ENCODE peak calls at places on chromosomes 3 and 15, in eight cellular contexts. One of them, this sample, is unnamed.
A peak's percentile ranks its signal among the peaks of the same experiment; 100 is the strongest.

GRCh38 chr15:35254052-35254451 is 169.0 kb upstream of the NANOGP8 start:
- DNase-seq in GM12864: no peak
- DNase-seq in kidney epithelial cell: no peak
- DNase-seq in spleen: no peak
- DNase-seq in IMR-90: no peak
- DNase-seq in fibroblast of lung: no peak
- DNase-seq in WERI-Rb-1: no peak
- DNase-seq in CD8-positive, alpha-beta T cell: no peak
- DNase-seq in this sample: no peak

GRCh38 chr3:51581529-51581928 is 43.0 kb downstream of the RAD54L2 start:
- DNase-seq in fibroblast of lung: peak; percentile 13
- DNase-seq in CD8-positive, alpha-beta T cell: no peak
- DNase-seq in spleen: no peak
- DNase-seq in GM12864: no peak
- DNase-seq in kidney epithelial cell: no peak
- DNase-seq in WERI-Rb-1: peak; percentile 65
- DNase-seq in IMR-90: peak; percentile 48
- DNase-seq in this sample: peak; percentile 14

GRCh38 chr3:171461087-171461917 is 1.1 kb upstream of the TNIK start:
- DNase-seq in fibroblast of lung: peak; percentile 64
- DNase-seq in spleen: no peak
- DNase-seq in IMR-90: peak; percentile 44
- DNase-seq in WERI-Rb-1: no peak
- DNase-seq in GM12864: no peak
- DNase-seq in CD8-positive, alpha-beta T cell: peak; percentile 40
- DNase-seq in kidney epithelial cell: no peak
- DNase-seq in this sample: peak; percentile 49

GRCh38 chr3:58580826-58581327 is 3.7 kb upstream of the FAM107A start:
- DNase-seq in spleen: no peak
- DNase-seq in WERI-Rb-1: no peak
- DNase-seq in CD8-positive, alpha-beta T cell: no peak
- DNase-seq in IMR-90: no peak
- DNase-seq in kidney epithelial cell: no peak
- DNase-seq in GM12864: no peak
- DNase-seq in fibroblast of lung: no peak
- DNase-seq in this sample: peak; percentile 47

GRCh38 chr3:105948108-105948507 is 79.3 kb upstream of the CBLB start:
- DNase-seq in CD8-positive, alpha-beta T cell: no peak
- DNase-seq in fibroblast of lung: no peak
- DNase-seq in IMR-90: peak; percentile 16
- DNase-seq in WERI-Rb-1: no peak
- DNase-seq in spleen: no peak
- DNase-seq in kidney epithelial cell: no peak
- DNase-seq in GM12864: no peak
- DNase-seq in this sample: no peak

GRCh38 chr15:90001062-90001682 is at the start of gene ZNF710:
- DNase-seq in CD8-positive, alpha-beta T cell: peak; percentile 34
- DNase-seq in kidney epithelial cell: no peak
- DNase-seq in spleen: peak; percentile 85
- DNase-seq in WERI-Rb-1: peak; percentile 59
- DNase-seq in IMR-90: peak; percentile 66
- DNase-seq in fibroblast of lung: peak; percentile 78
- DNase-seq in GM12864: peak; percentile 41
- DNase-seq in this sample: peak; percentile 72

GRCh38 chr3:39327053-39327745 is 2.3 kb upstream of the CCR8 start:
- DNase-seq in IMR-90: no peak
- DNase-seq in WERI-Rb-1: peak; percentile 65
- DNase-seq in spleen: no peak
- DNase-seq in kidney epithelial cell: no peak
- DNase-seq in GM12864: no peak
- DNase-seq in CD8-positive, alpha-beta T cell: no peak
- DNase-seq in fibroblast of lung: no peak
- DNase-seq in this sample: no peak

GRCh38 chr15:76038512-76038911 is 21.3 kb upstream of the TMEM266 start:
- DNase-seq in IMR-90: no peak
- DNase-seq in kidney epithelial cell: no peak
- DNase-seq in GM12864: no peak
- DNase-seq in fibroblast of lung: no peak
- DNase-seq in WERI-Rb-1: no peak
- DNase-seq in spleen: no peak
- DNase-seq in CD8-positive, alpha-beta T cell: no peak
- DNase-seq in this sample: no peak

GRCh38 chr3:24013843-24014242 is 68.8 kb downstream of the NR1D2 start:
- DNase-seq in spleen: no peak
- DNase-seq in WERI-Rb-1: no peak
- DNase-seq in kidney epithelial cell: no peak
- DNase-seq in fibroblast of lung: no peak
- DNase-seq in CD8-positive, alpha-beta T cell: no peak
- DNase-seq in IMR-90: no peak
- DNase-seq in GM12864: no peak
- DNase-seq in this sample: no peak

GRCh38 chr15:43133429-43134156 is at the start of gene TMEM62:
- DNase-seq in spleen: peak; percentile 96
- DNase-seq in fibroblast of lung: peak; percentile 60
- DNase-seq in GM12864: peak; percentile 74
- DNase-seq in CD8-positive, alpha-beta T cell: peak; percentile 60
- DNase-seq in kidney epithelial cell: no peak
- DNase-seq in IMR-90: peak; percentile 44
- DNase-seq in WERI-Rb-1: peak; percentile 79
- DNase-seq in this sample: peak; percentile 60

GRCh38 chr3:170419301-170420087 is 826 bp downstream of the CLDN11 start:
- DNase-seq in IMR-90: peak; percentile 41
- DNase-seq in CD8-positive, alpha-beta T cell: no peak
- DNase-seq in fibroblast of lung: peak; percentile 54
- DNase-seq in GM12864: no peak
- DNase-seq in spleen: peak; percentile 72
- DNase-seq in WERI-Rb-1: no peak
- DNase-seq in kidney epithelial cell: no peak
- DNase-seq in this sample: peak; percentile 46

GRCh38 chr15:59918994-59919951 is 84.8 kb upstream of the FOXB1 start:
- DNase-seq in fibroblast of lung: peak; percentile 88
- DNase-seq in IMR-90: peak; percentile 56
- DNase-seq in WERI-Rb-1: no peak
- DNase-seq in CD8-positive, alpha-beta T cell: peak; percentile 28
- DNase-seq in spleen: no peak
- DNase-seq in GM12864: peak; percentile 55
- DNase-seq in kidney epithelial cell: peak; percentile 73
- DNase-seq in this sample: no peak

GRCh38 chr3:172296975-172297332 is 151.3 kb downstream of the GHSR start:
- DNase-seq in IMR-90: no peak
- DNase-seq in CD8-positive, alpha-beta T cell: no peak
- DNase-seq in spleen: no peak
- DNase-seq in WERI-Rb-1: no peak
- DNase-seq in GM12864: no peak
- DNase-seq in kidney epithelial cell: no peak
- DNase-seq in fibroblast of lung: no peak
- DNase-seq in this sample: no peak

GRCh38 chr15:55094152-55094551 is 102.6 kb downstream of the RSL24D1 start:
- DNase-seq in fibroblast of lung: no peak
- DNase-seq in kidney epithelial cell: no peak
- DNase-seq in WERI-Rb-1: no peak
- DNase-seq in IMR-90: no peak
- DNase-seq in spleen: no peak
- DNase-seq in CD8-positive, alpha-beta T cell: no peak
- DNase-seq in GM12864: no peak
- DNase-seq in this sample: no peak

GRCh38 chr15:58049520-58050227 is 15.8 kb downstream of the ALDH1A2 start:
- DNase-seq in WERI-Rb-1: no peak
- DNase-seq in kidney epithelial cell: no peak
- DNase-seq in GM12864: no peak
- DNase-seq in IMR-90: no peak
- DNase-seq in fibroblast of lung: no peak
- DNase-seq in CD8-positive, alpha-beta T cell: no peak
- DNase-seq in spleen: no peak
- DNase-seq in this sample: no peak

GRCh38 chr3:60755094-60755493 is 496.2 kb downstream of the FHIT start:
- DNase-seq in CD8-positive, alpha-beta T cell: no peak
- DNase-seq in GM12864: no peak
- DNase-seq in fibroblast of lung: no peak
- DNase-seq in kidney epithelial cell: no peak
- DNase-seq in IMR-90: no peak
- DNase-seq in WERI-Rb-1: peak; percentile 56
- DNase-seq in spleen: no peak
- DNase-seq in this sample: no peak

GRCh38 chr3:23805881-23806321 is at the start of gene UBE2E1:
- DNase-seq in WERI-Rb-1: peak; percentile 67
- DNase-seq in CD8-positive, alpha-beta T cell: peak; percentile 70
- DNase-seq in kidney epithelial cell: no peak
- DNase-seq in GM12864: peak; percentile 60
- DNase-seq in fibroblast of lung: peak; percentile 70
- DNase-seq in spleen: peak; percentile 96
- DNase-seq in IMR-90: peak; percentile 72
- DNase-seq in this sample: peak; percentile 75

DNA sequence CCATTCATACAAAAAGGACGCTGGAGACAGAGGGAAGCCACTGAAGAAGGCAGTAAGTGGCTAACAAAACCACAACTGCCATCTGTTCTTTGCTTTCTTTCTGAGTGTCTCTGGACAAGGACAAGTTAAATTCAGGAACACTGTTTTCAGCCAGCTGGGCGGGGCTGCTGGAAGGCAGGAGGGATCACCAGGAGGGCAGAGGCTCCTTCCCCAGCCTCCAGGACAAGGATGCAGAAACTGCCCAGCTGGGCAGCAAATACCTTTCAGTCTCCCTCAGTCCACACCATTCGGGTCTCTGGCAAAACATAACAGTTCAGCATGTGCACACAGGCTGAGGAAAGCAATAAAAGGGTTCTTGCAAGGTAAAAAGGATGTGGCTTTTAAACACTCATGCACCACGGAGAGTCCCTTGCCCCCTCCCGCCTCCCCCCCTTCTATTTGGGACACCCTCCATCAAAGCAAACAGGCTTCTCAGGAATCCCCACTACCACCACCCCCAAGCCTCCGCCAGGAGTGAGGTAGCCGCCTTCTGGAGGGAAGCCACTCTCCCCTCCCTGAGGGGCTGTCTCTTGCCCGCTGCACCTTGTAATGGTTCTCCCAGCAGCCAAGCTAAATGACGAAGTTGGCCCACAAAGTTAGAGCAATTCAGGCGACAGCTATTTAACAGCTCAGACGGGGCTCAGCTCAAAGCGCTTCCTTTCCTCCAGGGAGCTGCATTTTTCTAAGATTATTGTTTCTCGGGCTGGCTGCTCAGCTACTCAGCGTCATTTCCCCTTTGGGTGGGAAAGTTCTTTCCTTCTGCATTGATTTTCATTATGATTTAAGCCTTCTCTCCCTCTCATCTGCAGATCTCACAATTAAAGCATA is 3.8 kb downstream of the HEG1 start:
- DNase-seq in spleen: peak; percentile 82
- DNase-seq in GM12864: no peak
- DNase-seq in fibroblast of lung: peak; percentile 95
- DNase-seq in IMR-90: peak; percentile 91
- DNase-seq in WERI-Rb-1: peak; percentile 72
- DNase-seq in kidney epithelial cell: no peak
- DNase-seq in CD8-positive, alpha-beta T cell: peak; percentile 72
- DNase-seq in this sample: peak; percentile 71
- H3K4me3 ChIP-seq in spleen: peak overlapping the region; percentile 90
- H3K4me3 ChIP-seq in GM12864: peak overlapping the region; percentile 81
- H3K4me3 ChIP-seq in fibroblast of lung: peak overlapping the region; percentile 97
- H3K4me3 ChIP-seq in IMR-90: peak overlapping the region; percentile 33
- H3K4me3 ChIP-seq in WERI-Rb-1: peak overlapping the region; percentile 93
- H3K4me3 ChIP-seq in kidney epithelial cell: peak overlapping the region; percentile 7
- H3K4me3 ChIP-seq in CD8-positive, alpha-beta T cell: peak overlapping the region; percentile 40
- H3K4me3 ChIP-seq in this sample: peak overlapping the region; percentile 76

DNA sequence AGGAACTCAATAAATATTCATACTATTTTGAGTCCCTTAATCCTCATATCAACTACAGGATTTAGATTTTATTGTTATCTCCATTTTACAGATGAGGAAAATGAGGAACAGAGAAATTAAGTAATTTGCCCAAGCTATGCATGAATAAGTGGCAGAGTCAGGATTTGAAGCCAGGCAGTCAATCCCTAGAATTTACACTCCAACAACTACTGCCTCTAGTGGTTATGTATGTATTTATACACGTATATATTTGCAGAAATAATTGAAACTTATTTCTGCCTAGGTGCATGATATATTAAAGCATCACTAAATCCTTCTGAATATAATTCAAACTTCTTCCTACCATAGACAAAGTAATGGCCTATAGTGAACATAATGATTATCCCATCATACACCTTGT is 137.4 kb downstream of the SERPINI1 start:
- DNase-seq in kidney epithelial cell: no peak
- DNase-seq in WERI-Rb-1: no peak
- DNase-seq in fibroblast of lung: no peak
- DNase-seq in IMR-90: no peak
- DNase-seq in GM12864: no peak
- DNase-seq in spleen: no peak
- DNase-seq in CD8-positive, alpha-beta T cell: no peak
- DNase-seq in this sample: no peak
- TF ChIP-seq CTCF in kidney epithelial cell: no peak
- TF ChIP-seq CTCF in WERI-Rb-1: peak; percentile 20
- TF ChIP-seq CTCF in fibroblast of lung: no peak
- TF ChIP-seq CTCF in IMR-90: peak; percentile 19
- TF ChIP-seq CTCF in GM12864: peak; percentile 29
- TF ChIP-seq CTCF in spleen: no peak
- TF ChIP-seq CTCF in CD8-positive, alpha-beta T cell: no peak
- TF ChIP-seq CTCF in this sample: peak; percentile 28

GRCh38 chr3:49903451-49904424 is at the start of gene MST1R:
- DNase-seq in WERI-Rb-1: no peak
- DNase-seq in fibroblast of lung: no peak
- DNase-seq in kidney epithelial cell: no peak
- DNase-seq in CD8-positive, alpha-beta T cell: peak; percentile 82
- DNase-seq in GM12864: peak; percentile 77
- DNase-seq in spleen: peak; percentile 96
- DNase-seq in IMR-90: no peak
- DNase-seq in this sample: peak; percentile 39

GRCh38 chr3:49900491-49901153 is 3.1 kb downstream of the MST1R start:
- DNase-seq in WERI-Rb-1: no peak
- DNase-seq in spleen: no peak
- DNase-seq in IMR-90: peak; percentile 22
- DNase-seq in GM12864: no peak
- DNase-seq in CD8-positive, alpha-beta T cell: no peak
- DNase-seq in fibroblast of lung: peak; percentile 47
- DNase-seq in kidney epithelial cell: peak; percentile 55
- DNase-seq in this sample: no peak

GRCh38 chr3:49899815-49900214 is 3.9 kb downstream of the MST1R start:
- DNase-seq in fibroblast of lung: no peak
- DNase-seq in CD8-positive, alpha-beta T cell: no peak
- DNase-seq in IMR-90: no peak
- DNase-seq in kidney epithelial cell: no peak
- DNase-seq in spleen: no peak
- DNase-seq in GM12864: no peak
- DNase-seq in WERI-Rb-1: peak; percentile 63
- DNase-seq in this sample: no peak

GRCh38 chr3:49901351-49902339 is 2.0 kb downstream of the MST1R start:
- DNase-seq in spleen: no peak
- DNase-seq in kidney epithelial cell: no peak
- DNase-seq in IMR-90: peak; percentile 23
- DNase-seq in fibroblast of lung: no peak
- DNase-seq in WERI-Rb-1: no peak
- DNase-seq in GM12864: no peak
- DNase-seq in CD8-positive, alpha-beta T cell: no peak
- DNase-seq in this sample: peak; percentile 44

GRCh38 chr3:49902511-49903345 is 945 bp downstream of the MST1R start:
- DNase-seq in spleen: no peak
- DNase-seq in GM12864: no peak
- DNase-seq in WERI-Rb-1: no peak
- DNase-seq in kidney epithelial cell: no peak
- DNase-seq in fibroblast of lung: no peak
- DNase-seq in CD8-positive, alpha-beta T cell: no peak
- DNase-seq in IMR-90: no peak
- DNase-seq in this sample: no peak
- H3K4me3 ChIP-seq in spleen: peak overlapping the region; percentile 69
- H3K4me3 ChIP-seq in GM12864: no peak overlapping the region
- H3K4me3 ChIP-seq in WERI-Rb-1: no peak overlapping the region
- H3K4me3 ChIP-seq in kidney epithelial cell: no peak overlapping the region
- H3K4me3 ChIP-seq in fibroblast of lung: no peak overlapping the region
- H3K4me3 ChIP-seq in CD8-positive, alpha-beta T cell: no peak overlapping the region
- H3K4me3 ChIP-seq in IMR-90: no peak overlapping the region
- H3K4me3 ChIP-seq in this sample: no peak overlapping the region

GRCh38 chr3:42572278-42572677 is 9.5 kb downstream of the SEC22C start:
- DNase-seq in spleen: no peak
- DNase-seq in IMR-90: peak; percentile 31
- DNase-seq in GM12864: no peak
- DNase-seq in WERI-Rb-1: peak; percentile 71
- DNase-seq in CD8-positive, alpha-beta T cell: peak; percentile 23
- DNase-seq in fibroblast of lung: peak; percentile 28
- DNase-seq in kidney epithelial cell: no peak
- DNase-seq in this sample: peak; percentile 38
- TF ChIP-seq CTCF in spleen: no peak
- TF ChIP-seq CTCF in IMR-90: peak; percentile 50
- TF ChIP-seq CTCF in GM12864: peak; percentile 76
- TF ChIP-seq CTCF in WERI-Rb-1: peak; percentile 87
- TF ChIP-seq CTCF in CD8-positive, alpha-beta T cell: no peak
- TF ChIP-seq CTCF in fibroblast of lung: peak; percentile 42
- TF ChIP-seq CTCF in kidney epithelial cell: peak; percentile 59
- TF ChIP-seq CTCF in this sample: peak; percentile 70